ENCODE peak calls at places on chromosomes 11 and 22, in seven cellular contexts. A, X, P, F, D, Z and V are unnamed samples.

GRCh38 chr11:78985654-78986053 is 411.0 kb upstream of the NARS2 start:
- DNase-seq in A (no peak), X (no peak), P (no peak), F (no peak), Z (peak), D (no peak), V (no peak)

GRCh38 chr11:115944596-115944995 is 440.4 kb upstream of the CADM1 start:
- DNase-seq in F (no peak), X (no peak), Z (no peak), P (no peak), A (no peak), D (no peak), V (no peak)

GRCh38 chr11:100297516-100297915 is 389.6 kb upstream of the ARHGAP42 start:
- DNase-seq in F (no peak), Z (peak), D (no peak), X (no peak), P (no peak), A (no peak), V (no peak)

GRCh38 chr11:33463059-33463458 is 205.9 kb downstream of the HIPK3 start:
- DNase-seq in P (no peak), X (no peak), D (no peak), A (no peak), Z (no peak), F (no peak), V (no peak)

GRCh38 chr22:46573781-46574437 is 36.5 kb upstream of the CELSR1 start:
- DNase-seq in F (no peak), D (peak), A (no peak), X (no peak), Z (no peak), P (no peak), V (peak)

GRCh38 chr11:102810943-102811528 is 13.1 kb upstream of the MMP1 start:
- DNase-seq in F (no peak), X (peak), A (no peak), D (no peak), Z (peak), P (no peak), V (peak)

GRCh38 chr11:17275376-17276235 is 933 bp upstream of the NUCB2 start:
- DNase-seq in F (no peak), Z (no peak), D (no peak), A (no peak), P (no peak), X (no peak), V (peak)

GRCh38 chr11:68598816-68599653 is 85.3 kb upstream of the GAL start:
- DNase-seq in F (no peak), D (no peak), P (no peak), X (peak), Z (no peak), A (no peak), V (no peak)

GRCh38 chr11:15289718-15290117 is 175.0 kb downstream of the INSC start:
- DNase-seq in A (no peak), D (no peak), F (no peak), X (no peak), Z (no peak), P (no peak), V (no peak)

GRCh38 chr11:45688472-45689033 is 23.1 kb upstream of the CHST1 start:
- DNase-seq in A (no peak), D (no peak), Z (no peak), P (no peak), F (no peak), X (no peak), V (no peak)

GRCh38 chr11:34161812-34162506 is 56.5 kb downstream of the NAT10 start:
- DNase-seq in A (no peak), P (peak), Z (peak), F (no peak), X (no peak), D (no peak), V (no peak)

GRCh38 chr11:43947815-43948214 is 5.4 kb downstream of the C11orf96 start:
- DNase-seq in P (no peak), X (peak), F (no peak), D (no peak), A (no peak), Z (no peak), V (no peak)

GRCh38 chr11:820655-821512 is 2.2 kb downstream of the PNPLA2 start:
- DNase-seq in P (no peak), X (peak), F (no peak), Z (peak), D (peak), A (no peak), V (peak)

GRCh38 chr22:50206599-50206998 is 5.8 kb downstream of the SELENOO start:
- DNase-seq in Z (peak), D (peak), A (no peak), F (no peak), P (no peak), X (peak), V (no peak)

GRCh38 chr22:22030493-22031182 is 48.1 kb upstream of the TOP3B start:
- DNase-seq in F (no peak), X (peak), D (peak), A (no peak), P (peak), Z (no peak), V (no peak)

GRCh38 chr11:121105063-121105480 is 4.0 kb downstream of the TECTA start:
- DNase-seq in A (no peak), X (no peak), P (no peak), D (peak), Z (no peak), F (no peak), V (no peak)

GRCh38 chr22:49853981-49854791 is 542 bp downstream of the ZBED4 start:
- DNase-seq in X (no peak), D (peak), F (no peak), A (peak), Z (peak), P (peak), V (peak)